ENCODE peak calls at places on chromosomes 6 and 20, in six cellular contexts. Y, J, Q, U, G and D are unnamed samples.

GRCh38 chr6:105484238-105485161 is 81.6 kb upstream of the PREP start:
- DNase-seq in Y (peak; percentile 64), J (peak; percentile 59), Q (no peak), U (peak; percentile 73), G (no peak), D (peak; percentile 74)

GRCh38 chr20:17782768-17783167 is 83.0 kb downstream of the BANF2 start:
- DNase-seq in Y (no peak), J (no peak), Q (no peak), U (no peak), G (no peak), D (no peak)

GRCh38 chr6:144845181-144845580 is 560.0 kb downstream of the UTRN start:
- DNase-seq in Y (peak; percentile 31), J (peak; percentile 8), Q (peak; percentile 23), U (peak; percentile 15), G (no peak), D (no peak)

GRCh38 chr6:12545837-12546658 is 170.5 kb upstream of the PHACTR1 start:
- DNase-seq in Y (no peak), J (peak; percentile 86), Q (peak; percentile 92), U (peak; percentile 92), G (no peak), D (peak; percentile 37)

GRCh38 chr20:50598074-50598473 is 87.9 kb downstream of the PTPN1 start:
- DNase-seq in Y (no peak), J (no peak), Q (no peak), U (no peak), G (no peak), D (no peak)

GRCh38 chr20:2706688-2707352 is 14.2 kb downstream of the EBF4 start:
- DNase-seq in Y (no peak), J (no peak), Q (no peak), U (no peak), G (no peak), D (no peak)

GRCh38 chr6:7542065-7542877 is 800 bp downstream of the DSP start:
- DNase-seq in Y (no peak), J (no peak), Q (no peak), U (no peak), G (peak; percentile 21), D (no peak)

GRCh38 chr6:137119196-137120104 is 54.0 kb downstream of the IL22RA2 start:
- DNase-seq in Y (no peak), J (no peak), Q (no peak), U (no peak), G (no peak), D (no peak)

GRCh38 chr6:36380166-36380565 is 7.3 kb downstream of the ETV7 start:
- DNase-seq in Y (no peak), J (no peak), Q (no peak), U (no peak), G (no peak), D (no peak)

DNA sequence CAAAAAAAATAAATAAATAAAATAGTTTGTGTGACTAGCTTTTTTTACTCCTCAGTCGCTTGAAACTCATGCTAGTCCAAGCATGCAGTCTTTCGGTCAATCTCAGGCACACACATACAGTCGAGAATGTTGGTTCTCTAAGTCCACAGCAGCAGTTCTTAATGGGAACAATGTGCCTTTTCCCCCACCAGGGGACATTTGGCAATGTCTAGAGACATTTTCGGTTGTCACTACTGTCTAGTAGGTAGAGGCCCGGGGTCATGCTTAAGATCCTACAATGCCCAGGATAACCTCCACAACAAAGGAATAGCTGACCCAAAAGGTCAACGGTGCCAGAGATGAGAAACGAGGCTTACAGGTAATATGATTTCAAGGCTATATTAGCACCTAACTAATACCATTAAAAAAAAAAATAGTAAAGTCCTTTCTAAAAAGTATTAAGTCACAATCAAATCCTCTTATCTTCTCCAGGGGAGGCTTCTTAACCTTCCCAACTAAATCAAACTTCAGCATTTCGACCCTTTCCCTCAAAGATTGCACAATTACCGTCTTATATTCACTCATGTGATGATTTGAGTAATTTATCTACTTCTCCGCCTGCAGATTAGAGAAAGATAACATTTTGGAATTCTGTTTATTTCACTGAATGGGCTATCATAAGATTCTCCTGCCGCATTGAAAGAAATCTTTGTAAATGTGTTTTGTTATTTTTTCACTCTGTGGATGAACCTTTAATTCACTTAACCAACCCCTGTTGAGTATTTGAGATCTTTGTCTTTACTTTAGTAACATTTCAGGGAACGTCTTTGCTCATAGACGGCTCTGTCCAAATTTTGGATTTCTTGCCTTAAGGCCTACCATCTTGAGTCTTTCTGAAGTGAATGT is 8.1 kb upstream of the SALL4 start:
- DNase-seq in Y (no peak), J (no peak), Q (no peak), U (no peak), G (no peak), D (peak; percentile 37)
- TF ChIP-seq CTCF in Y (no peak), J (no peak), Q (no peak), U (no peak), G (no peak), D (no peak)

DNA sequence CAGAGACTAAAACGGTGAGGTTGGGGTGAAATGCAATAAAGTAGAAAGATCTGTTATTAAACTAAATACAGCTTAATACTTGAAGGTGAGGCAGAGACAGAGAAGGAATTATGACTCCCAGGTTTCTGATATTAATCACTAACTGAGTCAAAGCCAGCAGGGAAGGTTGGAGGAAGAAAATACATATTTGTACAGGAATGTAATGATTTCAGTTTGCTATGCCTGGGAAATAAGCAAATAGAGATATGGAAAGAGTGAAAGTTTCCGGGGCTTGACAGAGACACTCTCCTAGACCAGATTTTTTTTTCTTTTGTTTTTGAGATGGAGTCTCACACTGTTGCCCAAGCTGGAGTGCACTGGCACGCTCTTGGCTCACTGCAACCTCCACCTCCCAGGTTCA is 76.8 kb downstream of the PTPRK start:
- DNase-seq in Y (no peak), J (peak; percentile 33), Q (peak; percentile 37), U (peak; percentile 28), G (no peak), D (no peak)
- H3K4me3 ChIP-seq in Y (no peak overlapping the region), J (no peak overlapping the region), Q (no peak overlapping the region), U (no peak overlapping the region), G (no peak overlapping the region), D (no peak overlapping the region)

GRCh38 chr20:6473197-6473596 is 294.3 kb upstream of the BMP2 start:
- DNase-seq in Y (peak; percentile 73), J (peak; percentile 33), Q (peak; percentile 12), U (no peak), G (no peak), D (peak; percentile 71)
- TF ChIP-seq CTCF in Y (no peak), J (no peak), Q (no peak), U (no peak), G (no peak), D (no peak)

GRCh38 chr6:134437376-134437775 is 119.5 kb upstream of the SGK1 start:
- DNase-seq in Y (peak; percentile 61), J (peak; percentile 49), Q (peak; percentile 40), U (peak; percentile 34), G (no peak), D (peak; percentile 48)
- H3K4me3 ChIP-seq in Y (no peak overlapping the region), J (no peak overlapping the region), Q (no peak overlapping the region), U (no peak overlapping the region), G (no peak overlapping the region), D (no peak overlapping the region)

GRCh38 chr6:113970808-113971676 is at the start of gene HDAC2:
- DNase-seq in Y (peak; percentile 83), J (peak; percentile 83), Q (peak; percentile 62), U (peak; percentile 76), G (peak; percentile 91), D (peak; percentile 74)

GRCh38 chr6:113967777-113968176 is 3.2 kb downstream of the HDAC2 start:
- DNase-seq in Y (no peak), J (no peak), Q (no peak), U (no peak), G (no peak), D (no peak)

GRCh38 chr6:113971786-113972185 is 838 bp upstream of the HDAC2 start:
- DNase-seq in Y (peak; percentile 26), J (peak; percentile 28), Q (no peak), U (peak; percentile 21), G (no peak), D (no peak)

GRCh38 chr6:113968472-113968871 is 2.5 kb downstream of the HDAC2 start:
- DNase-seq in Y (no peak), J (no peak), Q (no peak), U (no peak), G (no peak), D (no peak)

DNA sequence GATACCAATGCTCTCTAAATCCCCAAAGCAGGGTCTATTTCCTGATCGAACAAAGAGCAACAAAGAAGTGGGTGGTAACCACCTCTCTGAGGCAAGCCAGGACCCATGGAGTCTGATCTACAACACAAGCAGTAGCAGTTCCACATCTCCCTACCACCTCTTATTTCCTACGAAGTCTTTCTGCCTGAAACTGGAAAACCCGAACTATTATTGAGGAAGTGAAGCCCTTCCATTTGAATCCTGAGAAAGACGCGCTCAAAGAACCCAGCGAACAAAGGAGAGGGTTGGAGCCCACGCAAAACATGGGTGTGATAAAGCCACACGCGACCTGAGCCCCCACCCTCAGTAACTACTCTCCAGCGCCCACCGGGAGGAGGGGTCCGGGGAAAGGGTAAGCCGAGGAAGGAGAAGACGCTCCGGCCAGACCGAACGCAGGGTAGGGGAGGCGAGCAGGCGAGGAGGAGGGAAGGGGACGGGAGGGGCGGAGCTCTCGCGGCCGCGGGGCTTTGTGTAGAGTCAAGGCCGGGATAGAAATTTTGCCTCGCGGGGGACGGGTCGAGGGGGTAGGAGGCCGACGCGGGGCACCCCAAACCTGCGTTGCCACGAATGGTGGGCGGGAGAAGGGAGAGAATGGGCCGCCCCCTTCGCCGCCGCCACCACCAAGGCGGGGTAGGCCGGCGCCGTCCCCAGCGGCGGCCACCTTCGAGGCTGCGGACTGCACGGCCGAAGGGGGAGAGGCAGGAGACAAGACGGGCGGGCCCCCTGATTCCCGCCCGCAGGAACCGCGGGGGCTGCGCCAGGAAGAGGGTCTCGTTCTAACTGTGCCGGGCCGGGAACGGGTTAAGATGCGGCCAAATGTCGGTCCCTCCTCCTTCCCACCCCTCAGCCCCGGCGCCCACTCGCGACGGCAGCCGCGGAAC is 800 bp downstream of the HDAC2 start:
- DNase-seq in Y (peak; percentile 31), J (peak; percentile 35), Q (peak; percentile 35), U (peak; percentile 33), G (peak; percentile 62), D (peak; percentile 43)
- TF ChIP-seq CTCF in Y (no peak), J (no peak), Q (no peak), U (no peak), G (no peak), D (no peak)

GRCh38 chr6:159992366-159992765 is 23.5 kb downstream of the IGF2R start:
- DNase-seq in Y (no peak), J (no peak), Q (no peak), U (no peak), G (no peak), D (no peak)

GRCh38 chr6:159989471-159989870 is 20.6 kb downstream of the IGF2R start:
- DNase-seq in Y (no peak), J (no peak), Q (no peak), U (peak; percentile 50), G (no peak), D (no peak)

GRCh38 chr6:159988983-159989454 is 20.1 kb downstream of the IGF2R start:
- DNase-seq in Y (no peak), J (peak; percentile 81), Q (peak; percentile 64), U (peak; percentile 55), G (no peak), D (peak; percentile 55)

GRCh38 chr6:159985296-159985940 is 16.5 kb downstream of the IGF2R start:
- DNase-seq in Y (no peak), J (no peak), Q (no peak), U (peak; percentile 69), G (no peak), D (no peak)

GRCh38 chr6:159989882-159990480 is 21.1 kb downstream of the IGF2R start:
- DNase-seq in Y (no peak), J (peak; percentile 50), Q (peak; percentile 75), U (peak; percentile 75), G (no peak), D (no peak)
- H3K4me3 ChIP-seq in Y (no peak overlapping the region), J (no peak overlapping the region), Q (no peak overlapping the region), U (no peak overlapping the region), G (no peak overlapping the region), D (no peak overlapping the region)

GRCh38 chr6:113856011-113856551 is 1.1 kb upstream of the MARCKS start:
- DNase-seq in Y (peak; percentile 70), J (peak; percentile 64), Q (peak; percentile 55), U (peak; percentile 68), G (no peak), D (peak; percentile 70)
- TF ChIP-seq CTCF in Y (no peak), J (no peak), Q (no peak), U (no peak), G (no peak), D (no peak)